ENCODE peak calls at places on chromosomes 12 and 14, in seven cellular contexts. S is endothelial cell; A is T-helper 1 cell; R is activated T-cell treated with anti-CD3 and anti-CD28 coated beads, Interleukin-2, amount 50 U/mL, for 48 hours; I is CD4-positive, alpha-beta memory T cell; M is kidney glomerular epithelial cell; X is EL. K is an unnamed sample.
A peak's percentile ranks its signal among the peaks of the same experiment; 100 is the strongest.

GRCh38 chr14:90740081-90740480 is 76.1 kb downstream of the TTC7B start:
- DNase-seq in S (no peak), A (no peak), R (no peak), I (no peak), M (no peak), X (no peak), K (no peak)

GRCh38 chr12:30823140-30823669 is 68.5 kb upstream of the CAPRIN2 start:
- DNase-seq in S (peak; percentile 64), A (no peak), R (peak; percentile 65), I (no peak), M (no peak), X (no peak), K (no peak)

GRCh38 chr12:104632724-104633181 is 176.0 kb downstream of the CHST11 start:
- DNase-seq in S (no peak), A (no peak), R (no peak), I (no peak), M (peak; percentile 9), X (no peak), K (no peak)

GRCh38 chr14:104822821-104823615 is 22.1 kb downstream of the ZBTB42 start:
- DNase-seq in S (no peak), A (no peak), R (no peak), I (no peak), M (no peak), X (no peak), K (no peak)

GRCh38 chr12:12613334-12613733 is 1.7 kb downstream of the CREBL2 start:
- DNase-seq in S (no peak), A (no peak), R (no peak), I (peak; percentile 12), M (no peak), X (no peak), K (no peak)

GRCh38 chr12:15808250-15808971 is 19.2 kb upstream of the EPS8 start:
- DNase-seq in S (no peak), A (no peak), R (no peak), I (no peak), M (no peak), X (peak; percentile 25), K (no peak)

GRCh38 chr14:91417134-91417982 is at the start of gene CCDC88C:
- DNase-seq in S (peak; percentile 69), A (peak; percentile 66), R (peak; percentile 81), I (peak; percentile 87), M (peak; percentile 4), X (peak; percentile 14), K (peak; percentile 79)

GRCh38 chr14:61116369-61116768 is 135.3 kb downstream of the SLC38A6 start:
- DNase-seq in S (no peak), A (no peak), R (no peak), I (no peak), M (no peak), X (no peak), K (no peak)

GRCh38 chr14:23056257-23056955 is 914 bp downstream of the CDH24 start:
- DNase-seq in S (peak; percentile 85), A (peak; percentile 62), R (peak; percentile 76), I (peak; percentile 66), M (no peak), X (peak; percentile 82), K (peak; percentile 57)

GRCh38 chr14:50363734-50364113 is 33.0 kb downstream of the CDKL1 start:
- DNase-seq in S (no peak), A (peak; percentile 29), R (peak; percentile 51), I (peak; percentile 67), M (no peak), X (peak; percentile 36), K (peak; percentile 59)

GRCh38 chr12:133156125-133156690 is 25.1 kb upstream of the ZNF268 start:
- DNase-seq in S (no peak), A (no peak), R (no peak), I (no peak), M (no peak), X (no peak), K (no peak)

GRCh38 chr14:96268426-96269358 is 12.7 kb downstream of the BDKRB1 start:
- DNase-seq in S (no peak), A (no peak), R (no peak), I (no peak), M (peak; percentile 81), X (peak; percentile 97), K (no peak)

GRCh38 chr14:101508948-101509729 is 52.2 kb upstream of the DIO3 start:
- DNase-seq in S (no peak), A (no peak), R (no peak), I (no peak), M (no peak), X (no peak), K (no peak)

GRCh38 chr14:36988568-36988967 is 183.8 kb downstream of the SLC25A21 start:
- DNase-seq in S (no peak), A (no peak), R (no peak), I (no peak), M (peak; percentile 41), X (peak; percentile 30), K (no peak)

GRCh38 chr12:46958599-46959290 is 120.7 kb upstream of the PCED1B start:
- DNase-seq in S (no peak), A (no peak), R (no peak), I (no peak), M (no peak), X (no peak), K (no peak)

GRCh38 chr14:39722547-39723273 is 290.5 kb upstream of the FBXO33 start:
- DNase-seq in S (no peak), A (no peak), R (no peak), I (no peak), M (no peak), X (no peak), K (no peak)

GRCh38 chr14:80100681-80101080 is 110.6 kb downstream of the DIO2 start:
- DNase-seq in S (no peak), A (no peak), R (no peak), I (no peak), M (no peak), X (no peak), K (no peak)

GRCh38 chr14:39169541-39169900 is 612 bp downstream of the TRAPPC6B start:
- DNase-seq in S (no peak), A (no peak), R (no peak), I (no peak), M (no peak), X (no peak), K (no peak)

GRCh38 chr14:99518441-99519346 is 37.5 kb downstream of the CCNK start:
- DNase-seq in S (peak; percentile 84), A (peak; percentile 79), R (peak; percentile 93), I (peak; percentile 83), M (peak; percentile 35), X (peak; percentile 55), K (peak; percentile 70)

GRCh38 chr14:100336618-100337530 is 13.7 kb downstream of the SLC25A47 start:
- DNase-seq in S (no peak), A (no peak), R (no peak), I (no peak), M (no peak), X (no peak), K (no peak)

K was measured in activated T-helper 2 cell treated with anti-CD3 and anti-CD28 coated beads, Interferon-gamma antibody, Interleukin-2, Interleukin-4, amounts not matched to agents 10 μg/mL and 5 μg/mL and 100 μg/mL, durations not matched to agents 14 hours and 24 hours and 36 hours.